ENCODE peak calls at places on chromosomes 2 and 18, in seven cellular contexts. V is breast epithelium, M is memory B cell, D is glutamatergic neuron, L is GM12865, E is Kasumi-1, F is A549. O is an unnamed sample.

GRCh38 chr2:46050489-46050888 is 246.7 kb upstream of the EPAS1 start:
- DNase-seq in V (no peak), M (no peak), D (no peak), L (no peak), E (no peak), F (no peak), O (no peak)

GRCh38 chr2:42928692-42929576 is 136.6 kb upstream of the HAAO start:
- DNase-seq in V (no peak), M (no peak), D (peak), L (peak), E (peak), F (peak), O (peak)

GRCh38 chr18:22604390-22604985 is 186.8 kb upstream of the CTAGE1 start:
- DNase-seq in V (peak), M (no peak), D (no peak), L (peak), E (no peak), F (no peak), O (no peak)

GRCh38 chr2:45390433-45390832 is 220.6 kb downstream of the SRBD1 start:
- DNase-seq in V (no peak), M (no peak), D (no peak), L (no peak), E (no peak), F (no peak), O (no peak)

GRCh38 chr2:233867993-233868532 is at the start of gene MSL3B:
- DNase-seq in V (no peak), M (peak), D (peak), L (peak), E (no peak), F (peak), O (no peak)

GRCh38 chr2:54318810-54319209 is 62.8 kb upstream of the TSPYL6 start:
- DNase-seq in V (no peak), M (no peak), D (peak), L (no peak), E (no peak), F (no peak), O (no peak)

GRCh38 chr2:159251296-159252173 is 35.0 kb downstream of the WDSUB1 start:
- DNase-seq in V (no peak), M (no peak), D (no peak), L (no peak), E (peak), F (no peak), O (no peak)

GRCh38 chr2:232400244-232401015 is 6.2 kb upstream of the ALPG start:
- DNase-seq in V (no peak), M (no peak), D (no peak), L (no peak), E (no peak), F (no peak), O (no peak)

GRCh38 chr2:60867848-60868247 is 13.5 kb upstream of the REL start:
- DNase-seq in V (no peak), M (no peak), D (no peak), L (peak), E (peak), F (no peak), O (peak)

GRCh38 chr2:17311771-17312511 is 206.3 kb downstream of the RAD51AP2 start:
- DNase-seq in V (no peak), M (no peak), D (no peak), L (no peak), E (no peak), F (no peak), O (no peak)

GRCh38 chr2:43025709-43026290 is 200.6 kb downstream of the ZFP36L2 start:
- DNase-seq in V (no peak), M (no peak), D (no peak), L (no peak), E (no peak), F (no peak), O (no peak)

GRCh38 chr18:79772865-79773696 is 24.7 kb upstream of the KCNG2 start:
- DNase-seq in V (no peak), M (no peak), D (no peak), L (no peak), E (no peak), F (no peak), O (no peak)

GRCh38 chr2:155364766-155365165 is 666.3 kb downstream of the KCNJ3 start:
- DNase-seq in V (no peak), M (no peak), D (no peak), L (no peak), E (no peak), F (no peak), O (no peak)

GRCh38 chr2:161416633-161417427 is 733 bp downstream of the TBR1 start:
- DNase-seq in V (no peak), M (peak), D (no peak), L (no peak), E (no peak), F (no peak), O (no peak)

GRCh38 chr2:167965907-167966306 is 281.5 kb downstream of the STK39 start:
- DNase-seq in V (peak), M (no peak), D (no peak), L (no peak), E (no peak), F (no peak), O (no peak)

GRCh38 chr2:190528521-190529001 is 6.0 kb downstream of the NEMP2 start:
- DNase-seq in V (no peak), M (no peak), D (no peak), L (no peak), E (peak), F (no peak), O (peak)

GRCh38 chr2:168633200-168633599 is 169.2 kb upstream of the NOSTRIN start:
- DNase-seq in V (no peak), M (no peak), D (no peak), L (no peak), E (peak), F (no peak), O (no peak)

GRCh38 chr2:236665572-236666118 is 96.0 kb downstream of the ACKR3 start:
- DNase-seq in V (no peak), M (no peak), D (no peak), L (peak), E (no peak), F (peak), O (no peak)

GRCh38 chr2:43472527-43473194 is 123.2 kb downstream of the THADA start:
- DNase-seq in V (no peak), M (no peak), D (no peak), L (no peak), E (no peak), F (no peak), O (no peak)

GRCh38 chr2:38692636-38693318 is 26.9 kb downstream of the GALM start:
- DNase-seq in V (peak), M (no peak), D (no peak), L (no peak), E (no peak), F (no peak), O (no peak)

GRCh38 chr2:26464390-26465265 is 13.3 kb downstream of the OTOF start:
- DNase-seq in V (no peak), M (no peak), D (no peak), L (no peak), E (no peak), F (no peak), O (no peak)

GRCh38 chr18:67217551-67218166 is 298.9 kb downstream of the DSEL start:
- DNase-seq in V (no peak), M (peak), D (peak), L (peak), E (peak), F (peak), O (no peak)

GRCh38 chr2:112646102-112646719 is 472 bp downstream of the SLC20A1 start:
- DNase-seq in V (no peak), M (no peak), D (no peak), L (peak), E (no peak), F (no peak), O (no peak)

GRCh38 chr2:17815466-17816184 is 635 bp upstream of the MSGN1 start:
- DNase-seq in V (no peak), M (no peak), D (no peak), L (peak), E (no peak), F (no peak), O (no peak)

GRCh38 chr2:205680067-205680466 is 2.2 kb upstream of the NRP2 start:
- DNase-seq in V (no peak), M (peak), D (peak), L (peak), E (peak), F (peak), O (peak)

GRCh38 chr2:121004950-121005349 is 269.3 kb downstream of the GLI2 start:
- DNase-seq in V (no peak), M (no peak), D (no peak), L (no peak), E (no peak), F (no peak), O (no peak)

GRCh38 chr2:161423351-161424178 is 7.5 kb downstream of the TBR1 start:
- DNase-seq in V (no peak), M (peak), D (peak), L (no peak), E (no peak), F (no peak), O (no peak)

GRCh38 chr18:70280007-70280925 is 8.6 kb upstream of the SOCS6 start:
- DNase-seq in V (no peak), M (no peak), D (no peak), L (no peak), E (no peak), F (no peak), O (no peak)

GRCh38 chr2:233152541-233152940 is 92.4 kb downstream of the INPP5D start:
- DNase-seq in V (peak), M (no peak), D (no peak), L (no peak), E (no peak), F (no peak), O (no peak)

GRCh38 chr2:7813541-7814310 is 868.1 kb upstream of the ID2 start:
- DNase-seq in V (no peak), M (no peak), D (no peak), L (no peak), E (no peak), F (no peak), O (no peak)

GRCh38 chr2:195382186-195382585 is 274.8 kb upstream of the SLC39A10 start:
- DNase-seq in V (no peak), M (no peak), D (no peak), L (no peak), E (peak), F (no peak), O (no peak)